ENCODE peak calls at places on chromosomes 16 and 17, in nine cellular contexts. J, H, A, Q, L, R, N, M and P are unnamed samples.
A peak's percentile ranks its signal among the peaks of the same experiment; 100 is the strongest.

GRCh38 chr16:51180719-51181494 is 29.8 kb upstream of the SALL1 start:
- DNase-seq in L (no peak), N (no peak), H (no peak), R (no peak), M (no peak), J (no peak), A (no peak), Q (no peak), P (peak; percentile 45)

GRCh38 chr16:426115-426905 is 861 bp downstream of the RAB11FIP3 start:
- DNase-seq in M (peak; percentile 38), J (peak; percentile 68), L (peak; percentile 50), N (no peak), H (no peak), Q (peak; percentile 30), A (no peak), R (no peak), P (peak; percentile 86)

GRCh38 chr16:88022076-88023042 is 71.1 kb downstream of the BANP start:
- DNase-seq in Q (no peak), H (no peak), R (no peak), A (no peak), N (no peak), L (no peak), J (no peak), M (no peak), P (peak; percentile 55)

GRCh38 chr16:49620158-49620867 is 235.6 kb downstream of the ZNF423 start:
- DNase-seq in N (no peak), H (peak; percentile 72), Q (peak; percentile 77), R (no peak), L (no peak), M (no peak), A (peak; percentile 80), J (no peak), P (peak; percentile 63)

GRCh38 chr16:57906385-57907316 is 64.3 kb downstream of the CNGB1 start:
- DNase-seq in Q (peak; percentile 36), L (peak; percentile 57), R (no peak), N (no peak), M (no peak), H (no peak), A (no peak), J (peak; percentile 81), P (peak; percentile 85)

GRCh38 chr17:20121359-20122235 is 112.4 kb downstream of the SPECC1 start:
- DNase-seq in R (peak; percentile 19), Q (peak; percentile 75), H (peak; percentile 73), N (peak; percentile 47), J (peak; percentile 87), L (peak; percentile 81), M (no peak), A (no peak), P (peak; percentile 82)

GRCh38 chr16:78890496-78890895 is 710.0 kb downstream of the MAF start:
- DNase-seq in M (no peak), R (no peak), A (no peak), Q (no peak), H (no peak), N (no peak), J (no peak), L (no peak), P (no peak)

GRCh38 chr17:15649861-15650391 is 30.4 kb upstream of the FBXW10B start:
- DNase-seq in H (peak; percentile 78), N (no peak), M (no peak), J (no peak), Q (no peak), A (no peak), L (peak; percentile 32), R (no peak), P (no peak)

GRCh38 chr17:40253565-40253964 is 34.1 kb upstream of the CDC6 start:
- DNase-seq in L (no peak), J (no peak), H (no peak), R (no peak), M (no peak), A (no peak), Q (no peak), N (no peak), P (no peak)

GRCh38 chr17:66300956-66301355 is 1.5 kb upstream of the PRKCA start:
- DNase-seq in M (no peak), R (no peak), J (no peak), L (no peak), A (no peak), Q (no peak), H (no peak), N (no peak), P (no peak)

GRCh38 chr17:79984877-79985276 is 50.8 kb downstream of the TBC1D16 start:
- DNase-seq in N (no peak), M (no peak), R (no peak), J (peak; percentile 39), A (no peak), H (no peak), L (no peak), Q (no peak), P (peak; percentile 46)

GRCh38 chr16:68147438-68147837 is 62.3 kb downstream of the NFATC3 start:
- DNase-seq in A (no peak), R (no peak), H (no peak), Q (no peak), M (no peak), L (no peak), N (no peak), J (no peak), P (no peak)

GRCh38 chr17:77647531-77647930 is 311.0 kb upstream of the TNRC6C start:
- DNase-seq in Q (no peak), R (no peak), L (no peak), H (no peak), N (no peak), J (no peak), A (peak; percentile 29), M (no peak), P (no peak)

GRCh38 chr17:41367426-41368075 is 2.1 kb downstream of the KRT33B start:
- DNase-seq in R (no peak), M (no peak), A (no peak), Q (no peak), H (no peak), J (no peak), L (no peak), N (no peak), P (no peak)

GRCh38 chr16:75224281-75224680 is 5.5 kb downstream of the CTRB1 start:
- DNase-seq in A (no peak), M (no peak), H (no peak), N (no peak), J (no peak), R (no peak), Q (no peak), L (no peak), P (peak; percentile 74)

DNA sequence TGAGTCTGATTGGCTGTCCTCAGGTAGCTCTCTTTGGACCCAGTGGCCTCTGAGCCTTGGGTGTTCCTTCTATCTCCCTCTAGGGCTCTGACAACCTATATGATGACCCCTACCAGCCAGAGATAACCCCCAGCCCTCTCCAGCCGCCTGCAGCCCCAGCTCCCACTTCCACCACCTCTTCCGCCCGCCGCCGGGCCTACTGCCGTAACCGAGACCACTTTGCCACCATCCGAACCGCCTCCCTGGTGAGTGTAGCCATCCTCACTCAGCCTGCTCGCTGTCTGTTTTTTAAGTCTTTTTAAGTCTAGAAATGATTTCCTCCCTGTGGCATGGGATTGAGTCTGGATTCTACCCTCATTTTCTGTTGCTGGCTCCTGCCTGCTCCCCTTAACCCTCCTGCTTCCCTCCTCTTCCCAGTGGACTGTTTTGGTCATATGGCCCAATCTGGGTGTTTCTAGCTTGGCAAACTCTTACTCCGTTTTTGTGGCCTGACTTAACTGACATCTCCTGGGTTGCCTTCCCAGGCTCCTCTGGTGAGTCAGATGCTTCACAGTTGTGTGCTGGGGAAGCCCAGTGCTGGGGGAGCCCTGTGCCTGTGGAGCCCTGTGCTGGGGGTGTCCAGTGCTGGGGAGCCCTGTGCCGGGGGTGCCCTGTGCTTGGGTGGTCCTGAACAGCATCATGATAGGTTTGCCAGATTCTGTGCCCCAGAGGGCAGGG is 9.9 kb downstream of the TAOK2 start:
- DNase-seq in M (no peak), H (no peak), L (no peak), Q (no peak), R (no peak), J (no peak), N (no peak), A (no peak), P (peak; percentile 42)
- H3K36me3 ChIP-seq in M (peaks cover 61% of the 10 kb centered on the region), H (peaks cover 100% of the 10 kb centered on the region), L (peaks cover 32% of the 10 kb centered on the region), Q (peaks cover 77% of the 10 kb centered on the region), R (peaks cover 98% of the 10 kb centered on the region), J (peaks cover 29% of the 10 kb centered on the region), N (peaks cover 67% of the 10 kb centered on the region), A (peaks cover 100% of the 10 kb centered on the region), P (peaks cover 55% of the 10 kb centered on the region)

GRCh38 chr17:49495842-49496182 is 719 bp downstream of the NGFR start:
- DNase-seq in Q (no peak), H (no peak), R (no peak), L (no peak), N (no peak), A (no peak), M (no peak), J (peak; percentile 61), P (peak; percentile 83)
- H3K4me3 ChIP-seq in Q (peak overlapping the region; percentile 43), H (peak overlapping the region; percentile 52), R (peak overlapping the region; percentile 60), L (peak overlapping the region; percentile 68), N (peak overlapping the region; percentile 50), A (peak overlapping the region; percentile 53), M (peak overlapping the region; percentile 61), J (peak overlapping the region; percentile 80), P (peak overlapping the region; percentile 69)

GRCh38 chr17:81902023-81902652 is at the start of gene NPB:
- DNase-seq in L (no peak), M (no peak), Q (peak; percentile 72), A (no peak), R (no peak), H (peak; percentile 49), J (peak; percentile 73), N (no peak), P (peak; percentile 89)
- H3K36me3 ChIP-seq in L (no peaks in the 10 kb centered on the region), M (peaks cover 25% of the 10 kb centered on the region), Q (peaks cover 14% of the 10 kb centered on the region), A (peaks cover 61% of the 10 kb centered on the region), R (peaks cover 38% of the 10 kb centered on the region), H (peaks cover 70% of the 10 kb centered on the region), J (peaks cover 8% of the 10 kb centered on the region), N (peaks cover 5% of the 10 kb centered on the region), P (peaks cover 9% of the 10 kb centered on the region)

GRCh38 chr16:23132921-23133532 is 16.2 kb downstream of the USP31 start:
- DNase-seq in L (no peak), N (no peak), R (no peak), M (no peak), J (no peak), A (no peak), H (no peak), Q (no peak), P (no peak)
- H3K4me3 ChIP-seq in L (no peak overlapping the region), N (no peak overlapping the region), R (no peak overlapping the region), M (no peak overlapping the region), J (no peak overlapping the region), A (peak overlapping the region; percentile 22), H (peak overlapping the region; percentile 9), Q (no peak overlapping the region), P (no peak overlapping the region)

GRCh38 chr17:13107726-13108235 is 90.0 kb upstream of the ELAC2 start:
- DNase-seq in R (no peak), Q (no peak), L (peak; percentile 4), H (no peak), M (no peak), N (no peak), A (no peak), J (no peak), P (no peak)
- H3K36me3 ChIP-seq in R (no peaks in the 10 kb centered on the region), Q (no peaks in the 10 kb centered on the region), L (no peaks in the 10 kb centered on the region), H (no peaks in the 10 kb centered on the region), M (no peaks in the 10 kb centered on the region), N (no peaks in the 10 kb centered on the region), A (no peaks in the 10 kb centered on the region), J (no peaks in the 10 kb centered on the region), P (no peaks in the 10 kb centered on the region)